ENCODE peak calls at places on chromosomes 11 and 22, in five cellular contexts. V is GM23248, F is fibroblast of lung, W is IMR-90, L is MM.1S. D is an unnamed sample.

GRCh38 chr11:122523841-122524531 is 131.5 kb upstream of the UBASH3B start:
- DNase-seq in L (no peak), F (no peak), W (no peak), V (peak; percentile 46), D (no peak)

GRCh38 chr22:50289942-50290630 is 17.4 kb downstream of the PLXNB2 start:
- DNase-seq in W (no peak), V (no peak), F (no peak), L (no peak), D (no peak)

GRCh38 chr22:50253941-50254340 is 2.9 kb upstream of the HDAC10 start:
- DNase-seq in F (no peak), L (no peak), W (no peak), V (no peak), D (no peak)

GRCh38 chr11:80727315-80727714 is 1286.5 kb upstream of the TENM4 start:
- DNase-seq in W (no peak), L (peak; percentile 76), V (peak; percentile 27), F (peak; percentile 45), D (peak; percentile 17)

GRCh38 chr22:42947211-42947990 is 67.5 kb downstream of the PACSIN2 start:
- DNase-seq in L (no peak), W (peak; percentile 41), F (no peak), V (no peak), D (no peak)

GRCh38 chr11:3203221-3204043 is 15.2 kb downstream of the MRGPRG start:
- DNase-seq in W (no peak), V (peak; percentile 43), L (no peak), F (no peak), D (no peak)

GRCh38 chr11:120238968-120239620 is 846 bp upstream of the POU2F3 start:
- DNase-seq in V (no peak), F (no peak), L (no peak), W (no peak), D (no peak)

GRCh38 chr11:110081462-110082233 is 11.5 kb upstream of the ZC3H12C start:
- DNase-seq in W (peak; percentile 74), V (peak; percentile 45), F (no peak), L (no peak), D (no peak)

GRCh38 chr22:17726561-17727243 is 47.6 kb downstream of the BID start:
- DNase-seq in F (no peak), L (no peak), W (peak; percentile 72), V (peak; percentile 20), D (no peak)

GRCh38 chr22:26461188-26461810 is 22.3 kb downstream of the HPS4 start:
- DNase-seq in L (no peak), W (peak; percentile 28), V (peak; percentile 65), F (peak; percentile 37), D (peak; percentile 63)

GRCh38 chr22:26170112-26170492 is 840 bp downstream of the SEZ6L start:
- DNase-seq in W (no peak), L (no peak), V (no peak), F (no peak), D (no peak)

GRCh38 chr22:26416670-26417270 is 12.3 kb upstream of the ASPHD2 start:
- DNase-seq in F (no peak), V (peak; percentile 79), W (peak; percentile 73), L (no peak), D (no peak)

GRCh38 chr11:92854952-92855351 is 114.5 kb upstream of the MTNR1B start:
- DNase-seq in W (no peak), V (no peak), F (peak; percentile 32), L (peak; percentile 90), D (no peak)

GRCh38 chr11:15663778-15664218 is 549.1 kb downstream of the INSC start:
- DNase-seq in V (no peak), L (no peak), W (no peak), F (no peak), D (peak; percentile 11)

GRCh38 chr22:33519140-33519973 is 400.9 kb downstream of the LARGE1 start:
- DNase-seq in F (peak; percentile 68), W (peak; percentile 61), L (peak; percentile 74), V (peak; percentile 84), D (peak; percentile 57)

GRCh38 chr11:61153593-61154090 is 7.6 kb downstream of the VPS37C start:
- DNase-seq in L (no peak), F (no peak), W (no peak), V (peak; percentile 80), D (no peak)

GRCh38 chr11:2415171-2415570 is 14.6 kb downstream of the TSSC4 start:
- DNase-seq in V (no peak), L (no peak), F (no peak), W (no peak), D (no peak)

GRCh38 chr11:122714021-122714420 is 58.5 kb downstream of the UBASH3B start:
- DNase-seq in W (no peak), L (peak; percentile 56), V (no peak), F (no peak), D (no peak)

GRCh38 chr11:133202816-133203215 is 329.5 kb downstream of the OPCML start:
- DNase-seq in F (no peak), L (no peak), V (no peak), W (no peak), D (no peak)

GRCh38 chr11:64675417-64676252 is 47.4 kb downstream of the NRXN2 start:
- DNase-seq in W (peak; percentile 82), L (no peak), V (peak; percentile 97), F (peak; percentile 79), D (peak; percentile 29)

GRCh38 chr11:75275581-75275980 is 35.0 kb downstream of the TPBGL start:
- DNase-seq in L (peak; percentile 61), F (no peak), W (peak; percentile 13), V (no peak), D (peak; percentile 50)

GRCh38 chr11:134050541-134051383 is 18.1 kb upstream of the JAM3 start:
- DNase-seq in L (peak; percentile 9), V (peak; percentile 80), W (peak; percentile 49), F (peak; percentile 56), D (peak; percentile 87)

GRCh38 chr22:49983148-49984042 is 22.8 kb downstream of the PIM3 start:
- DNase-seq in V (no peak), F (no peak), L (no peak), W (no peak), D (no peak)

GRCh38 chr11:17012712-17013547 is 1.3 kb downstream of the PLEKHA7 start:
- DNase-seq in V (peak; percentile 21), F (peak; percentile 72), W (peak; percentile 52), L (no peak), D (peak; percentile 74)

GRCh38 chr11:17014774-17015638 is 792 bp upstream of the PLEKHA7 start:
- DNase-seq in W (no peak), L (peak; percentile 71), V (peak; percentile 18), F (peak; percentile 52), D (peak; percentile 69)

GRCh38 chr11:17012179-17012578 is 2.0 kb downstream of the PLEKHA7 start:
- DNase-seq in W (no peak), L (no peak), V (no peak), F (no peak), D (no peak)

GRCh38 chr11:17014321-17014773 is at the start of gene PLEKHA7:
- DNase-seq in V (peak; percentile 14), F (no peak), W (no peak), L (no peak), D (peak; percentile 45)

DNA sequence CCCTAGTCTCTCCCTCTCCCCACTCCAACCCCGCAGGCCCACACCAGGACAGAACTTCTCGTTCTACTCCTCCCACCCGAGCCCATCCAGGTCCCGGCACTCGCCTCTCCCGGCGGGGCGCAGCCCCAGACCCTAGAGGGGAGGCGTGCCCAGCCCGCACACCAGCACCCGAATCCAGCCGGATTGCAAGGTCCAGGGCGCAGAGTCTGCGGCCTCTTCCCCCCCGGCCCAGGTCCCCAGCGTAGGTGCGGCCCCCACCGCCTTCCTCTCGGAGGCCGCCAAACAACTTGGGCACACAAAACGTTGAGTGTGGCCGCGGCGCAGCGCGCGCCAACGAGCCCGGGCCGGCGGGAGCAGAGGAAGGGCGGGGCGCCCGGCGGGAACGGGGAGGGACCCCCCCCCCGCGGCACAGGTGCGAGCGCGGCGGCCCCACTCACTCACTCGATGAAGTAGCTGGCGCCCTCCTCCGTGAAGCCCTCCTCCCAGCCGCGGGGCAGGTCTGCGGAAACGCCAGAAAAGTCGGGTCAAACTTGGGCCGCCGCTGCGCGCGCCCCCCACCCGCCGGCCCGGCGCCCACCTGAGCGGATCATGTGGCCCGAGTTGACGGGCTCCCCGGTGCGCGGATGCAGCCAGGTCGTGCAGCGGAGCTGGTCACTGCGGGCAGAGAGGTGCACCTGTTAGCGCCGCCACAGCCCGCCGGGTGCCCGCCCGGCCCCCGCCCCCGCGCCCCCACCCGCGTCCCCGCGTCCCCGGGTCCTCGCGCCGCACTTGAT is 480 bp downstream of the PLEKHA7 start:
- DNase-seq in L (peak; percentile 64), W (no peak), V (no peak), F (no peak), D (peak; percentile 56)
- H3K9ac ChIP-seq in L (peak overlapping the region; percentile 85), W (no peak overlapping the region), V (no peak overlapping the region), F (no peak overlapping the region), D (peak overlapping the region; percentile 78)

GRCh38 chr11:84922212-84922805 is 704.8 kb downstream of the DLG2 start:
- DNase-seq in V (peak; percentile 32), W (no peak), F (no peak), L (no peak), D (no peak)

GRCh38 chr11:84924290-84924689 is 702.9 kb downstream of the DLG2 start:
- DNase-seq in V (no peak), W (no peak), F (no peak), L (no peak), D (no peak)

GRCh38 chr11:84923489-84923888 is 703.7 kb downstream of the DLG2 start:
- DNase-seq in W (no peak), F (no peak), L (no peak), V (no peak), D (no peak)

DNA sequence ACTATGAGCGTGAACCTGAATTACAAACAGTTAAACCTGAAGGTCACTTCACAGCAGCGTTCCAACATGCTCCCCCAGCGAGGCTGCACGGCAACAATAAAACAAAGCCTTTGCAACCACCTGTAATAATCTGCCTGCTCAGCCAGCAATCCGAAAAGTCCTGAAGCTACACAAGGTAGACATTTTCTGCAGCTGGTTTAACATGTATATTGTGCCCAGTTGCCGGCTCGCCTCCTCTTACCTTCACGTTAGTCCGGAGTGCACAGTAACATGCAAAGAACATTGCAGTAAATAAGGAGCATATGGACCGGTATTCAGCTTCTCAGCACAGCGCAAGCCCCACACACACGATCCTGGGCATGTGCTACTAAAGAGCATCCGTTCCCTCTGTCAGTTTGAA is 704.3 kb downstream of the DLG2 start:
- DNase-seq in L (no peak), V (peak; percentile 18), W (no peak), F (no peak), D (peak; percentile 19)
- H3K9ac ChIP-seq in L (no peak overlapping the region), V (no peak overlapping the region), W (no peak overlapping the region), F (no peak overlapping the region), D (no peak overlapping the region)

DNA sequence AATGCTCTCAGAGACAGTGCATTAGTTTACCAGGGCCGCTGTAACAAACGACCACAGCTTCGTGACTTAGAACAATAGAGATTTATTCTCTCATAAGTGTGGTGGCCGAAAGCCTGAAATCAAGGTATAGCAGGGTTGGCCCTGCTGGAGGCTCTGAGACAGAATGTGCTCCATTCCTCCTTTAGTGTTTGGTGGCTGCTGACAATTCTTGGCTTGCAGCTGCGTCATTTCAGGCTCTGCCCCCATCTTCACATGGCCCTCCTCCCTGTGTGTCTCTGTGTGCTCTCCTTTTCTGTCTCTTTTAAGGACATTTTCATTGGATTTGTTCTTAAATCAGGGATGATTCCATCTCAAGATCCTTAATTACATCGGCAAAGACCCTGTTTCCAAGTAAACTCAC is 10.3 kb upstream of the APOL6 start:
- DNase-seq in L (no peak), F (peak; percentile 34), V (peak; percentile 66), W (peak; percentile 20), D (no peak)
- H3K9ac ChIP-seq in L (no peak overlapping the region), F (peak overlapping the region; percentile 29), V (peak overlapping the region; percentile 88), W (peak overlapping the region; percentile 51), D (no peak overlapping the region)

DNA sequence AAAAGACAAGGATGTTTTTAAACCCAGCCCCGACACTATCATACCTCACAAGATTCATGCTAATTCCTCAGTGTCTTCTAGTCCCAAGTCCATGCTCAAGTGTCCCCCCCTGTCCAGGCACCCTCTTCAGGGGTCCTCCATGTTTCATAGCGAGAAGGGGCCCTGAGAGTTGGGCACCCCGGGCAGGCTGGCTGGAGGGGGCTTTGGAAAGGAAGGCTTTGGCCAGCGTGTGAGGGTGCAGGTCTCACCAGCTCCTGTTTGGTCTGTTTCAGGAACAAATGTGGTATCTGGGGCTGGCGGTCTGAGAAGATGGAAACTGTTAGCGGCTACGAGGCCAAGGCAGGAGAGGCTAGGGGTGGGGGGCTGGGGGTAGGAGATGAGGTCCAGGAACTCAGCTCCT is 4.5 kb upstream of the SSH3 start:
- DNase-seq in F (no peak), W (no peak), V (no peak), L (no peak), D (no peak)
- H3K9ac ChIP-seq in F (no peak overlapping the region), W (no peak overlapping the region), V (no peak overlapping the region), L (no peak overlapping the region), D (no peak overlapping the region)

D was measured in colonic mucosa.